ENCODE peak calls at places on chromosomes 11 and 22, in ten cellular contexts. T is progenitor cell of endocrine pancreas, M is neural crest cell, L is RWPE1, I is heart left ventricle, Z is pancreas, Y is osteocyte, Q is AG04450, C is endodermal cell, P is body of pancreas. R is an unnamed sample.

GRCh38 chr11:95345243-95345642 is 114.2 kb upstream of the SESN3 start:
- DNase-seq in L (peak), Z (no peak), C (no peak), M (no peak), P (no peak), T (no peak), Q (no peak), I (no peak), Y (no peak), R (no peak)

GRCh38 chr11:2525941-2526807 is 81.4 kb downstream of the KCNQ1 start:
- DNase-seq in I (peak), P (peak), L (no peak), T (peak), Y (peak), C (peak), Q (no peak), M (no peak), Z (peak), R (no peak)

GRCh38 chr11:64343740-64344133 is 3.7 kb downstream of the CCDC88B start:
- DNase-seq in L (no peak), Q (no peak), I (no peak), Y (no peak), T (no peak), M (no peak), C (peak), P (peak), Z (peak), R (peak)

GRCh38 chr11:45922425-45923082 is at the start of gene LARGE2:
- DNase-seq in I (no peak), P (peak), Y (no peak), Z (peak), L (peak), C (peak), M (no peak), T (no peak), Q (no peak), R (peak)

GRCh38 chr11:19872526-19873135 is 160.0 kb downstream of the NAV2 start:
- DNase-seq in Q (no peak), Y (no peak), T (no peak), L (no peak), C (peak), P (no peak), I (no peak), Z (no peak), M (no peak), R (no peak)

GRCh38 chr11:117786099-117786870 is 10.7 kb downstream of the DSCAML1 start:
- DNase-seq in Q (no peak), Y (no peak), P (no peak), M (no peak), C (no peak), Z (no peak), I (no peak), L (peak), T (no peak), R (no peak)

GRCh38 chr22:46055851-46056168 is 78.8 kb upstream of the WNT7B start:
- DNase-seq in Y (no peak), M (no peak), C (no peak), Q (no peak), I (no peak), T (no peak), P (no peak), L (no peak), Z (no peak), R (no peak)

GRCh38 chr11:132496341-132496740 is 1036.0 kb downstream of the OPCML start:
- DNase-seq in Y (no peak), C (no peak), T (no peak), L (no peak), Z (no peak), P (peak), I (no peak), Q (no peak), M (no peak), R (no peak)

GRCh38 chr11:129410561-129410960 is 34.9 kb downstream of the BARX2 start:
- DNase-seq in L (no peak), M (no peak), T (no peak), Y (no peak), Z (no peak), I (no peak), C (no peak), P (no peak), Q (no peak), R (no peak)

GRCh38 chr11:45847908-45848316 is 637 bp downstream of the CRY2 start:
- DNase-seq in Y (no peak), P (peak), I (peak), C (peak), Z (no peak), Q (no peak), M (peak), T (peak), L (peak), R (no peak)

GRCh38 chr11:68584097-68584496 is 100.2 kb upstream of the GAL start:
- DNase-seq in P (peak), C (peak), Q (no peak), T (peak), I (peak), Z (peak), Y (no peak), L (no peak), M (peak), R (no peak)

GRCh38 chr11:118081241-118081958 is 4.5 kb downstream of the TMPRSS4 start:
- DNase-seq in Z (no peak), T (no peak), C (no peak), P (no peak), L (no peak), Q (no peak), I (no peak), M (no peak), Y (no peak), R (no peak)

GRCh38 chr11:62889484-62890437 is 9.1 kb downstream of the SLC3A2 start:
- DNase-seq in T (no peak), L (peak), Q (no peak), M (no peak), P (no peak), Y (no peak), Z (no peak), C (peak), I (no peak), R (no peak)

GRCh38 chr11:78510025-78510596 is 64.6 kb downstream of the NARS2 start:
- DNase-seq in Z (no peak), P (no peak), C (no peak), M (no peak), Y (no peak), T (no peak), L (no peak), Q (no peak), I (no peak), R (no peak)

GRCh38 chr11:119895981-119896380 is 167.0 kb upstream of the NECTIN1 start:
- DNase-seq in M (no peak), I (no peak), Y (no peak), Z (no peak), P (no peak), L (no peak), T (no peak), C (no peak), Q (no peak), R (no peak)

GRCh38 chr22:33707581-33707980 is 212.7 kb downstream of the LARGE1 start:
- DNase-seq in Y (no peak), P (no peak), I (no peak), Q (no peak), C (no peak), Z (no peak), M (no peak), T (no peak), L (no peak), R (no peak)

GRCh38 chr11:15941206-15941770 is 415.1 kb downstream of the SOX6 start:
- DNase-seq in Z (peak), Q (no peak), I (no peak), Y (peak), C (peak), L (peak), P (peak), T (peak), M (peak), R (no peak)

GRCh38 chr11:6319879-6320410 is 356 bp downstream of the CAVIN3 start:
- DNase-seq in M (peak), L (peak), T (peak), P (peak), I (peak), Q (peak), Y (peak), Z (peak), C (peak), R (no peak)

GRCh38 chr11:126661051-126661450 is 305.6 kb downstream of the ST3GAL4 start:
- DNase-seq in I (no peak), Z (no peak), M (no peak), T (no peak), Y (no peak), P (no peak), Q (no peak), L (no peak), C (no peak), R (no peak)

GRCh38 chr22:46432164-46433068 is 96.9 kb downstream of the TRMU start:
- DNase-seq in P (no peak), M (no peak), I (no peak), Z (no peak), L (no peak), Y (no peak), C (no peak), Q (no peak), T (no peak), R (no peak)

GRCh38 chr22:32080904-32081303 is 37.8 kb downstream of the SLC5A1 start:
- DNase-seq in M (no peak), Y (no peak), Q (peak), L (peak), C (peak), Z (no peak), P (peak), I (no peak), T (no peak), R (no peak)

GRCh38 chr22:44884968-44885805 is 124.6 kb downstream of the PHF21B start:
- DNase-seq in T (no peak), Q (no peak), Y (no peak), L (peak), I (peak), C (peak), M (no peak), P (no peak), Z (peak), R (no peak)

GRCh38 chr11:66338276-66339162 is 2.3 kb upstream of the RIN1 start:
- DNase-seq in C (no peak), T (no peak), Y (no peak), L (no peak), I (no peak), M (no peak), Z (peak), Q (no peak), P (no peak), R (no peak)

GRCh38 chr22:41050873-41051272 is 41.5 kb upstream of the EP300 start:
- DNase-seq in C (no peak), M (no peak), P (no peak), Z (no peak), Q (no peak), T (no peak), I (no peak), L (no peak), Y (no peak), R (no peak)
- TF ChIP-seq CTCF in C (peak), M (peak), P (no peak), Z (no peak), Q (peak), T (no peak), I (no peak), L (no peak), Y (peak), R (no peak)

GRCh38 chr22:20013382-20013871 is 3.2 kb downstream of the ARVCF start:
- DNase-seq in C (peak), Z (peak), Y (no peak), L (no peak), P (peak), T (peak), Q (no peak), M (peak), I (peak), R (peak)

GRCh38 chr22:20014526-20015186 is 2.0 kb downstream of the ARVCF start:
- DNase-seq in Z (peak), Q (no peak), I (no peak), Y (no peak), C (no peak), L (no peak), M (no peak), P (no peak), T (no peak), R (no peak)

GRCh38 chr22:20016734-20017621 is at the start of gene ARVCF:
- DNase-seq in P (peak), C (peak), I (peak), Y (peak), T (peak), L (peak), Z (peak), Q (peak), M (peak), R (peak)

GRCh38 chr22:20015971-20016733 is 471 bp downstream of the ARVCF start:
- DNase-seq in Z (peak), I (no peak), C (peak), Y (no peak), P (peak), M (peak), Q (no peak), L (no peak), T (peak), R (no peak)

DNA sequence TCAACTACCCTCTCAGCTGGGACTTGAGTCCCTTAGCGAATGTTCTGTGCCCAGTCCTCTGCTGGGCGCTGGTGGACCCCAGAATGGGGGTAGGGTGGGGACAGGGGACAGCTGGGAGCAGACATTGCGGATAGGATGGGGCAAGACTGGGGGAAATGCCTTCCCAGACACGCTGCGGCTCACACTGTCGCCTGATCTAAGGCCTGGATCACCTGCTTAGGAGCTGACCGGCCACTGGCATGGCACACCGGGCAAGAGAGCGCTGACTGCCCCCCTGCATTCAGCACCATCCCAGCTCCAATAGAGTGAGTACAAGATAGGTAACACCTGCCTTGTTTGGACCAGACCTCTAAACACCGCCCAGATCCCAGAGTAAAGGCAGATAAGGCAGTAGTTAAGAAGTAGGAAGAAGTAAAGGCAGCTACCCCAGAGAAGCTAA is 1.4 kb downstream of the ARVCF start:
- DNase-seq in P (no peak), I (no peak), Z (peak), C (no peak), T (no peak), Q (no peak), L (no peak), Y (no peak), M (no peak), R (no peak)
- TF ChIP-seq CTCF in P (no peak), I (no peak), Z (no peak), C (no peak), T (no peak), Q (no peak), L (no peak), Y (no peak), M (no peak), R (no peak)

GRCh38 chr11:111456086-111456858 is 55.9 kb downstream of the BTG4 start:
- DNase-seq in L (no peak), Q (no peak), C (no peak), M (no peak), Y (peak), Z (no peak), T (no peak), P (no peak), I (no peak), R (no peak)

GRCh38 chr11:111452817-111453607 is 59.2 kb downstream of the BTG4 start:
- DNase-seq in C (peak), P (no peak), Q (no peak), I (no peak), Z (no peak), Y (no peak), M (no peak), L (no peak), T (no peak), R (no peak)

GRCh38 chr11:111456859-111457730 is 55.1 kb downstream of the BTG4 start:
- DNase-seq in Z (no peak), I (no peak), P (no peak), Q (no peak), Y (peak), C (no peak), M (no peak), L (no peak), T (no peak), R (no peak)

GRCh38 chr11:111455291-111456085 is 56.7 kb downstream of the BTG4 start:
- DNase-seq in Y (peak), I (no peak), C (no peak), T (no peak), L (no peak), Z (no peak), M (no peak), Q (no peak), P (no peak), R (no peak)

GRCh38 chr11:111454561-111455192 is 57.5 kb downstream of the BTG4 start:
- DNase-seq in C (peak), Y (peak), L (peak), Z (no peak), T (peak), I (no peak), M (peak), P (no peak), Q (peak), R (peak)
- TF ChIP-seq CTCF in C (peak), Y (peak), L (no peak), Z (no peak), T (peak), I (peak), M (peak), P (peak), Q (peak), R (peak)

DNA sequence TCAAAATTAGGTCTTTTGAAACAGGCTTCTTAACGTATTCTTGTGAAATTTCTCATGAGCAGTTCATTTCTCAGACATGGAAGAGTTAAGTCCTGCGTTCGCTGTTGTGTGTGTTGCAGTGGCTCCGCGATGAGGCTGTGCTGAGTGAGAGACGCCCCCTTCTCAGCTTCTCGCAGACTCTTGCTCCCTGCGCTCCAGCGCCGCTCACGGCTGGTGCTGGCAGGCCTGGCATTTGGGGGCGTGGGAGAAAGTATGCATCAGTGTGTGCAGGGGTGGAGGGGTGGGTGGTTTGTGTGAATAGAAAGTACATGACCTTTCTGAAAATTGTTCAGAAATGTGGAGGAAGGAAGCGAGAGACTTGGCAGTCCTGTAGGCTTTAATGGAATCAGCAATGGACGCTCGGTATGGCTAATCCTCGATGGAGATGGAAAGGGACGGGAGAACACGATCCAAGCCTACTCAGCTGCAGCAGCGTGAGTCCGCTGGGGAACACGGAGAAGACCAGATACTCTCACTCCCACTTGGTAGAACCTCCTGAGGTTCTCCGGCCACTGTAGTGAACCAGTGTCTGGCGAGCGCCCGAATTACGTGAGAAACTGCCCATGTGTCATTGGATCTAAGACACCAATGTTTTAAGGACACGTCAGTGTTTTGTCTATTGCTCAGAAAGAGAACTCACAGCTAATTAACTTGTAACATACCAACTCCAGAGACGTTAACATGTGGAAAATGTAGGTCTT is 5.9 kb downstream of the TAB1 start:
- DNase-seq in M (no peak), Z (peak), Q (no peak), P (no peak), I (peak), T (no peak), Y (no peak), C (no peak), L (no peak), R (no peak)
- TF ChIP-seq CTCF in M (no peak), Z (no peak), Q (peak), P (no peak), I (no peak), T (no peak), Y (no peak), C (no peak), L (no peak), R (no peak)

GRCh38 chr11:18853086-18853720 is 61.6 kb upstream of the PTPN5 start:
- DNase-seq in Y (no peak), L (peak), Q (no peak), T (peak), I (no peak), Z (no peak), C (peak), M (no peak), P (peak), R (no peak)
- TF ChIP-seq CTCF in Y (peak), L (peak), Q (peak), T (peak), I (no peak), Z (peak), C (peak), M (peak), P (peak), R (peak)

DNA sequence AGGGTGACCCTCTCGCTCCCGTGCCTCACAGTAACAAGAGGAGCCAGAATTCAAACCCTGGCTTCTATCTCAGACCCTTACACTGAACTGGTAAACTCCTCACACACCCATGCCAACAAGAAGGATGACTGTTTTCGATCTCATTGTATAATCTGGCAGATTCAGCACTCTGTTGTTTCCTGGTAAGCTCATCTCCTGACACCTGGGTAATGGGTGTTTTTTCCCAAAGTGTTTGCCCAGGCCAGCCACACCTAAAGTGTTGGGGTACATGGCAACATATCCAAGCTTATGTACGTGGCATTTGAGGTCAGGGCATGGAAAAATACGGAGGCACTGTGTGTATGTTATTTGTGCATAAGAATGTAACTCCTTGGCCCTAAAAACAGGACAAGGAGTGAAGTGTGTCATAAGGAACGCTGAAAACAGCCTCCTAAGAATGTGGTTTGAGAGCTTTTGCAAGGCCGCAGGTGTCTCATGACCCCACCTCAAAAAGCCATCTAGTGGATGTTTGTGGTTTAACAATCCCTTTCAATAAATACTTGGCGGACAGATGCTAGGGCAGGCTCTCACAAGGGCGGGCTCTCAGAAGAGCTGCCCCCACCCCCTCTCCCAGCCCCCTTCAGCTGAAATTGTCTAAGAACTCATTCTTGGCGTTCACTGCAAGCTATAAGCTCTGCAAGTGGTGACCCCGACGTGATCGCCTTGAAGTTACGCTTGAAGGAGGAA is at the start of gene MS4A15:
- DNase-seq in M (no peak), T (no peak), Y (no peak), Z (no peak), Q (no peak), I (no peak), L (peak), C (peak), P (peak), R (no peak)
- TF ChIP-seq CTCF in M (peak), T (peak), Y (peak), Z (peak), Q (peak), I (no peak), L (no peak), C (peak), P (peak), R (peak)

DNA sequence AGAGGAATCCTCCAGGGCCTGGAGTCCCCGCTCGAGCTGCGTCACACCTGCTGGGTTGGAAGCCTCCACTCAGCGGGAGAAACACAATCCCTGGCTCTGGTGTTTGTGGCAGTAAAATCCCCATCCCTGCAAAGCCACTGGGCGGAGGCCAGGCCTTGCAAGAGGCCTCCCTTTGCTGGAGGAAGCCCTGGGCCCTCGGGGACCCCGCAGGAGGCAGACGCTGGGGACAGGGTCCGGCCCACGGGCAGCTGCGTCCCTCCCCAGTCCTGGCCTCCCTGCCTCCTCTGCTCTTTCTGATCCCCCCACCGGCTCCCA is 194.7 kb downstream of the BRD1 start:
- DNase-seq in C (no peak), M (no peak), Z (peak), Y (no peak), L (no peak), T (no peak), P (no peak), Q (no peak), I (no peak), R (no peak)
- TF ChIP-seq CTCF in C (no peak), M (no peak), Z (no peak), Y (no peak), L (no peak), T (no peak), P (no peak), Q (no peak), I (no peak), R (no peak)